ENCODE peak calls at places on chromosomes 5 and 9, in seven cellular contexts. One of them, this sample, is unnamed.
A peak's percentile ranks its signal among the peaks of the same experiment; 100 is the strongest.

GRCh38 chr5:123511290-123511647 is 708 bp upstream of the CSNK1G3 start:
- DNase-seq in mucosa of descending colon: no peak
- DNase-seq in endodermal cell: no peak
- DNase-seq in lung: no peak
- DNase-seq in T-cell: no peak
- DNase-seq in activated CD8-positive, alpha-beta memory T cell treated with anti-CD3 and anti-CD28 coated beads for 48 hours: no peak
- DNase-seq in AG10803: peak; percentile 63
- DNase-seq in this sample: no peak

GRCh38 chr5:150245111-150245789 is 44.3 kb downstream of the CAMK2A start:
- DNase-seq in activated CD8-positive, alpha-beta memory T cell treated with anti-CD3 and anti-CD28 coated beads for 48 hours: no peak
- DNase-seq in AG10803: peak; percentile 22
- DNase-seq in lung: no peak
- DNase-seq in T-cell: no peak
- DNase-seq in mucosa of descending colon: no peak
- DNase-seq in endodermal cell: no peak
- DNase-seq in this sample: no peak

GRCh38 chr5:142000709-142001484 is 11.9 kb downstream of the GNPDA1 start:
- DNase-seq in endodermal cell: peak; percentile 77
- DNase-seq in activated CD8-positive, alpha-beta memory T cell treated with anti-CD3 and anti-CD28 coated beads for 48 hours: no peak
- DNase-seq in mucosa of descending colon: no peak
- DNase-seq in lung: no peak
- DNase-seq in AG10803: no peak
- DNase-seq in T-cell: no peak
- DNase-seq in this sample: no peak

GRCh38 chr5:37900692-37901091 is 60.9 kb upstream of the GDNF start:
- DNase-seq in T-cell: no peak
- DNase-seq in AG10803: peak; percentile 85
- DNase-seq in mucosa of descending colon: peak; percentile 27
- DNase-seq in lung: no peak
- DNase-seq in activated CD8-positive, alpha-beta memory T cell treated with anti-CD3 and anti-CD28 coated beads for 48 hours: no peak
- DNase-seq in endodermal cell: peak; percentile 65
- DNase-seq in this sample: no peak

GRCh38 chr5:180366303-180366702 is 13.2 kb upstream of the GFPT2 start:
- DNase-seq in AG10803: peak; percentile 68
- DNase-seq in activated CD8-positive, alpha-beta memory T cell treated with anti-CD3 and anti-CD28 coated beads for 48 hours: no peak
- DNase-seq in endodermal cell: no peak
- DNase-seq in lung: no peak
- DNase-seq in T-cell: no peak
- DNase-seq in mucosa of descending colon: no peak
- DNase-seq in this sample: no peak

GRCh38 chr5:17132444-17133083 is 84.9 kb upstream of the BASP1 start:
- DNase-seq in endodermal cell: no peak
- DNase-seq in mucosa of descending colon: no peak
- DNase-seq in AG10803: peak; percentile 46
- DNase-seq in activated CD8-positive, alpha-beta memory T cell treated with anti-CD3 and anti-CD28 coated beads for 48 hours: no peak
- DNase-seq in lung: no peak
- DNase-seq in T-cell: no peak
- DNase-seq in this sample: no peak

GRCh38 chr9:129351642-129352151 is 173.6 kb upstream of the IER5L start:
- DNase-seq in mucosa of descending colon: no peak
- DNase-seq in lung: no peak
- DNase-seq in endodermal cell: no peak
- DNase-seq in activated CD8-positive, alpha-beta memory T cell treated with anti-CD3 and anti-CD28 coated beads for 48 hours: no peak
- DNase-seq in T-cell: no peak
- DNase-seq in AG10803: no peak
- DNase-seq in this sample: no peak

GRCh38 chr5:53482717-53483638 is 2.5 kb downstream of the FST start:
- DNase-seq in lung: peak; percentile 35
- DNase-seq in AG10803: peak; percentile 40
- DNase-seq in T-cell: no peak
- DNase-seq in mucosa of descending colon: peak; percentile 35
- DNase-seq in endodermal cell: peak; percentile 84
- DNase-seq in activated CD8-positive, alpha-beta memory T cell treated with anti-CD3 and anti-CD28 coated beads for 48 hours: no peak
- DNase-seq in this sample: no peak

GRCh38 chr5:115847290-115847689 is 5.6 kb downstream of the AP3S1 start:
- DNase-seq in lung: no peak
- DNase-seq in T-cell: no peak
- DNase-seq in activated CD8-positive, alpha-beta memory T cell treated with anti-CD3 and anti-CD28 coated beads for 48 hours: no peak
- DNase-seq in AG10803: no peak
- DNase-seq in endodermal cell: no peak
- DNase-seq in mucosa of descending colon: no peak
- DNase-seq in this sample: no peak

GRCh38 chr5:123916331-123917121 is 404.5 kb downstream of the CSNK1G3 start:
- DNase-seq in mucosa of descending colon: no peak
- DNase-seq in endodermal cell: no peak
- DNase-seq in AG10803: peak; percentile 95
- DNase-seq in T-cell: no peak
- DNase-seq in lung: no peak
- DNase-seq in activated CD8-positive, alpha-beta memory T cell treated with anti-CD3 and anti-CD28 coated beads for 48 hours: no peak
- DNase-seq in this sample: no peak

GRCh38 chr9:113343732-113344231 is 3.7 kb upstream of the WDR31 start:
- DNase-seq in activated CD8-positive, alpha-beta memory T cell treated with anti-CD3 and anti-CD28 coated beads for 48 hours: no peak
- DNase-seq in AG10803: peak; percentile 35
- DNase-seq in T-cell: no peak
- DNase-seq in mucosa of descending colon: peak; percentile 66
- DNase-seq in endodermal cell: peak; percentile 22
- DNase-seq in lung: peak; percentile 91
- DNase-seq in this sample: no peak

GRCh38 chr5:39760385-39761198 is 335.8 kb upstream of the DAB2 start:
- DNase-seq in endodermal cell: no peak
- DNase-seq in AG10803: peak; percentile 99
- DNase-seq in activated CD8-positive, alpha-beta memory T cell treated with anti-CD3 and anti-CD28 coated beads for 48 hours: no peak
- DNase-seq in lung: no peak
- DNase-seq in T-cell: no peak
- DNase-seq in mucosa of descending colon: no peak
- DNase-seq in this sample: no peak

GRCh38 chr5:37838152-37838932 is 1.5 kb downstream of the GDNF start:
- DNase-seq in activated CD8-positive, alpha-beta memory T cell treated with anti-CD3 and anti-CD28 coated beads for 48 hours: no peak
- DNase-seq in T-cell: no peak
- DNase-seq in lung: no peak
- DNase-seq in endodermal cell: peak; percentile 86
- DNase-seq in AG10803: peak; percentile 66
- DNase-seq in mucosa of descending colon: no peak
- DNase-seq in this sample: no peak

GRCh38 chr5:98927988-98928801 is 612 bp downstream of the CHD1 start:
- DNase-seq in AG10803: peak; percentile 50
- DNase-seq in T-cell: peak; percentile 16
- DNase-seq in activated CD8-positive, alpha-beta memory T cell treated with anti-CD3 and anti-CD28 coated beads for 48 hours: peak; percentile 28
- DNase-seq in mucosa of descending colon: peak; percentile 83
- DNase-seq in lung: peak; percentile 57
- DNase-seq in endodermal cell: peak; percentile 87
- DNase-seq in this sample: peak; percentile 43

GRCh38 chr5:124371121-124371706 is 375.2 kb downstream of the ZNF608 start:
- DNase-seq in AG10803: peak; percentile 53
- DNase-seq in T-cell: no peak
- DNase-seq in lung: no peak
- DNase-seq in activated CD8-positive, alpha-beta memory T cell treated with anti-CD3 and anti-CD28 coated beads for 48 hours: no peak
- DNase-seq in endodermal cell: no peak
- DNase-seq in mucosa of descending colon: no peak
- DNase-seq in this sample: no peak